ENCODE peak calls at places on chromosome 3, in five cellular contexts. One of them, this sample, is unnamed.

GRCh38 chr3:45508659-45509037 is 85.9 kb upstream of the LIMD1 start:
- DNase-seq in mesenchymal stem cell: no peak
- DNase-seq in CD4-positive, alpha-beta memory T cell: no peak
- DNase-seq in right atrium auricular region: no peak
- DNase-seq in tibial artery: no peak
- DNase-seq in this sample: no peak

GRCh38 chr3:149332781-149333517 is 487 bp downstream of the TM4SF18 start:
- DNase-seq in mesenchymal stem cell: peak
- DNase-seq in CD4-positive, alpha-beta memory T cell: no peak
- DNase-seq in right atrium auricular region: no peak
- DNase-seq in tibial artery: no peak
- DNase-seq in this sample: peak

GRCh38 chr3:135103913-135104312 is 308.9 kb downstream of the EPHB1 start:
- DNase-seq in mesenchymal stem cell: no peak
- DNase-seq in CD4-positive, alpha-beta memory T cell: no peak
- DNase-seq in right atrium auricular region: no peak
- DNase-seq in tibial artery: no peak
- DNase-seq in this sample: no peak

GRCh38 chr3:14555835-14556234 is 15.7 kb upstream of the GRIP2 start:
- DNase-seq in mesenchymal stem cell: no peak
- DNase-seq in CD4-positive, alpha-beta memory T cell: no peak
- DNase-seq in right atrium auricular region: no peak
- DNase-seq in tibial artery: no peak
- DNase-seq in this sample: no peak

GRCh38 chr3:159273608-159274007 is 471.8 kb downstream of the MFSD1 start:
- DNase-seq in mesenchymal stem cell: peak
- DNase-seq in CD4-positive, alpha-beta memory T cell: no peak
- DNase-seq in right atrium auricular region: no peak
- DNase-seq in tibial artery: no peak
- DNase-seq in this sample: peak

GRCh38 chr3:12222765-12223485 is 64.2 kb upstream of the TIMP4 start:
- DNase-seq in mesenchymal stem cell: peak
- DNase-seq in CD4-positive, alpha-beta memory T cell: no peak
- DNase-seq in right atrium auricular region: no peak
- DNase-seq in tibial artery: no peak
- DNase-seq in this sample: no peak

GRCh38 chr3:59775781-59776270 is 726.0 kb upstream of the CFAP20DC start:
- DNase-seq in mesenchymal stem cell: no peak
- DNase-seq in CD4-positive, alpha-beta memory T cell: no peak
- DNase-seq in right atrium auricular region: no peak
- DNase-seq in tibial artery: no peak
- DNase-seq in this sample: no peak

GRCh38 chr3:95810468-95810867 is 1003.9 kb upstream of the EPHA6 start:
- DNase-seq in mesenchymal stem cell: no peak
- DNase-seq in CD4-positive, alpha-beta memory T cell: no peak
- DNase-seq in right atrium auricular region: no peak
- DNase-seq in tibial artery: no peak
- DNase-seq in this sample: no peak

GRCh38 chr3:183161552-183162345 is 785 bp downstream of the LAMP3 start:
- DNase-seq in mesenchymal stem cell: no peak
- DNase-seq in CD4-positive, alpha-beta memory T cell: peak
- DNase-seq in right atrium auricular region: no peak
- DNase-seq in tibial artery: no peak
- DNase-seq in this sample: no peak

This sample was measured in endothelial cell of umbilical vein.